ENCODE peak calls at places on chromosomes 13 and 19, in nine cellular contexts. One of them, this sample, is unnamed.

GRCh38 chr13:50989476-50989875 is 79.9 kb downstream of the RNASEH2B start:
- DNase-seq in suprapubic skin: no peak
- DNase-seq in transverse colon: no peak
- DNase-seq in breast epithelium: no peak
- DNase-seq in HCT116: no peak
- DNase-seq in stomach: no peak
- DNase-seq in GM12892: no peak
- DNase-seq in K562: peak; percentile 30
- DNase-seq in HepG2: peak; percentile 14
- DNase-seq in this sample: no peak

GRCh38 chr13:52847682-52848432 is 583 bp downstream of the PCDH8 start:
- DNase-seq in suprapubic skin: no peak
- DNase-seq in transverse colon: no peak
- DNase-seq in breast epithelium: no peak
- DNase-seq in HCT116: no peak
- DNase-seq in stomach: no peak
- DNase-seq in GM12892: no peak
- DNase-seq in K562: no peak
- DNase-seq in HepG2: no peak
- DNase-seq in this sample: no peak

GRCh38 chr19:15398501-15399233 is 19.1 kb upstream of the AKAP8 start:
- DNase-seq in suprapubic skin: no peak
- DNase-seq in transverse colon: no peak
- DNase-seq in breast epithelium: no peak
- DNase-seq in HCT116: no peak
- DNase-seq in stomach: no peak
- DNase-seq in GM12892: no peak
- DNase-seq in K562: no peak
- DNase-seq in HepG2: no peak
- DNase-seq in this sample: no peak

GRCh38 chr13:49791214-49791752 is 1.2 kb downstream of the KPNA3 start:
- DNase-seq in suprapubic skin: no peak
- DNase-seq in transverse colon: peak; percentile 26
- DNase-seq in breast epithelium: no peak
- DNase-seq in HCT116: no peak
- DNase-seq in stomach: no peak
- DNase-seq in GM12892: no peak
- DNase-seq in K562: no peak
- DNase-seq in HepG2: peak; percentile 84
- DNase-seq in this sample: peak; percentile 30

GRCh38 chr13:41139296-41139966 is 6.8 kb upstream of the KBTBD6 start:
- DNase-seq in suprapubic skin: no peak
- DNase-seq in transverse colon: no peak
- DNase-seq in breast epithelium: no peak
- DNase-seq in HCT116: no peak
- DNase-seq in stomach: no peak
- DNase-seq in GM12892: no peak
- DNase-seq in K562: no peak
- DNase-seq in HepG2: no peak
- DNase-seq in this sample: no peak

GRCh38 chr19:36488816-36489138 is 584 bp downstream of the ZNF566 start:
- DNase-seq in suprapubic skin: no peak
- DNase-seq in transverse colon: no peak
- DNase-seq in breast epithelium: no peak
- DNase-seq in HCT116: peak; percentile 13
- DNase-seq in stomach: no peak
- DNase-seq in GM12892: peak; percentile 15
- DNase-seq in K562: peak; percentile 56
- DNase-seq in HepG2: peak; percentile 39
- DNase-seq in this sample: no peak

GRCh38 chr13:38166121-38166520 is 183.5 kb upstream of the UFM1 start:
- DNase-seq in suprapubic skin: no peak
- DNase-seq in transverse colon: no peak
- DNase-seq in breast epithelium: no peak
- DNase-seq in HCT116: no peak
- DNase-seq in stomach: no peak
- DNase-seq in GM12892: no peak
- DNase-seq in K562: no peak
- DNase-seq in HepG2: no peak
- DNase-seq in this sample: no peak

GRCh38 chr13:29674532-29674931 is 79.0 kb upstream of the SLC7A1 start:
- DNase-seq in suprapubic skin: no peak
- DNase-seq in transverse colon: no peak
- DNase-seq in breast epithelium: no peak
- DNase-seq in HCT116: no peak
- DNase-seq in stomach: no peak
- DNase-seq in GM12892: no peak
- DNase-seq in K562: no peak
- DNase-seq in HepG2: no peak
- DNase-seq in this sample: no peak

GRCh38 chr19:37361994-37362393 is 8.9 kb upstream of the ZNF527 start:
- DNase-seq in suprapubic skin: no peak
- DNase-seq in transverse colon: no peak
- DNase-seq in breast epithelium: no peak
- DNase-seq in HCT116: no peak
- DNase-seq in stomach: no peak
- DNase-seq in GM12892: no peak
- DNase-seq in K562: no peak
- DNase-seq in HepG2: no peak
- DNase-seq in this sample: no peak

GRCh38 chr19:51552996-51553725 is 17.9 kb upstream of the ZNF175 start:
- DNase-seq in suprapubic skin: no peak
- DNase-seq in transverse colon: peak; percentile 43
- DNase-seq in breast epithelium: peak; percentile 63
- DNase-seq in HCT116: peak; percentile 13
- DNase-seq in stomach: peak; percentile 45
- DNase-seq in GM12892: no peak
- DNase-seq in K562: peak; percentile 85
- DNase-seq in HepG2: peak; percentile 39
- DNase-seq in this sample: peak; percentile 47

GRCh38 chr13:110186221-110186838 is 120.6 kb downstream of the COL4A1 start:
- DNase-seq in suprapubic skin: no peak
- DNase-seq in transverse colon: no peak
- DNase-seq in breast epithelium: no peak
- DNase-seq in HCT116: no peak
- DNase-seq in stomach: no peak
- DNase-seq in GM12892: no peak
- DNase-seq in K562: no peak
- DNase-seq in HepG2: no peak
- DNase-seq in this sample: no peak

GRCh38 chr13:44374348-44374712 is 706 bp downstream of the SERP2 start:
- DNase-seq in suprapubic skin: no peak
- DNase-seq in transverse colon: no peak
- DNase-seq in breast epithelium: no peak
- DNase-seq in HCT116: no peak
- DNase-seq in stomach: no peak
- DNase-seq in GM12892: no peak
- DNase-seq in K562: no peak
- DNase-seq in HepG2: no peak
- DNase-seq in this sample: no peak

GRCh38 chr19:21585491-21585890 is 80.1 kb downstream of the ZNF429 start:
- DNase-seq in suprapubic skin: no peak
- DNase-seq in transverse colon: no peak
- DNase-seq in breast epithelium: no peak
- DNase-seq in HCT116: no peak
- DNase-seq in stomach: peak; percentile 39
- DNase-seq in GM12892: no peak
- DNase-seq in K562: no peak
- DNase-seq in HepG2: no peak
- DNase-seq in this sample: no peak

GRCh38 chr19:4579389-4579788 is 19.9 kb upstream of the SEMA6B start:
- DNase-seq in suprapubic skin: no peak
- DNase-seq in transverse colon: no peak
- DNase-seq in breast epithelium: no peak
- DNase-seq in HCT116: no peak
- DNase-seq in stomach: no peak
- DNase-seq in GM12892: no peak
- DNase-seq in K562: no peak
- DNase-seq in HepG2: no peak
- DNase-seq in this sample: no peak

GRCh38 chr19:40610396-40611064 is 9.4 kb downstream of the LTBP4 start:
- DNase-seq in suprapubic skin: peak; percentile 90
- DNase-seq in transverse colon: peak; percentile 73
- DNase-seq in breast epithelium: peak; percentile 77
- DNase-seq in HCT116: no peak
- DNase-seq in stomach: peak; percentile 77
- DNase-seq in GM12892: no peak
- DNase-seq in K562: no peak
- DNase-seq in HepG2: no peak
- DNase-seq in this sample: no peak

GRCh38 chr19:29017788-29018187 is 195.2 kb downstream of the UQCRFS1 start:
- DNase-seq in suprapubic skin: no peak
- DNase-seq in transverse colon: no peak
- DNase-seq in breast epithelium: no peak
- DNase-seq in HCT116: no peak
- DNase-seq in stomach: no peak
- DNase-seq in GM12892: no peak
- DNase-seq in K562: no peak
- DNase-seq in HepG2: no peak
- DNase-seq in this sample: no peak

GRCh38 chr19:11263726-11264125 is 1.4 kb upstream of the DOCK6 start:
- DNase-seq in suprapubic skin: no peak
- DNase-seq in transverse colon: no peak
- DNase-seq in breast epithelium: no peak
- DNase-seq in HCT116: no peak
- DNase-seq in stomach: no peak
- DNase-seq in GM12892: no peak
- DNase-seq in K562: no peak
- DNase-seq in HepG2: no peak
- DNase-seq in this sample: no peak

GRCh38 chr19:11264452-11265176 is 2.3 kb upstream of the DOCK6 start:
- DNase-seq in suprapubic skin: peak; percentile 70
- DNase-seq in transverse colon: peak; percentile 88
- DNase-seq in breast epithelium: no peak
- DNase-seq in HCT116: no peak
- DNase-seq in stomach: peak; percentile 84
- DNase-seq in GM12892: no peak
- DNase-seq in K562: no peak
- DNase-seq in HepG2: peak; percentile 31
- DNase-seq in this sample: peak; percentile 23

GRCh38 chr19:11265177-11265784 is 3.0 kb upstream of the DOCK6 start:
- DNase-seq in suprapubic skin: no peak
- DNase-seq in transverse colon: no peak
- DNase-seq in breast epithelium: no peak
- DNase-seq in HCT116: no peak
- DNase-seq in stomach: no peak
- DNase-seq in GM12892: no peak
- DNase-seq in K562: peak; percentile 2
- DNase-seq in HepG2: no peak
- DNase-seq in this sample: no peak

GRCh38 chr19:11267316-11268085 is 5.2 kb upstream of the DOCK6 start:
- DNase-seq in suprapubic skin: no peak
- DNase-seq in transverse colon: no peak
- DNase-seq in breast epithelium: no peak
- DNase-seq in HCT116: no peak
- DNase-seq in stomach: no peak
- DNase-seq in GM12892: no peak
- DNase-seq in K562: peak; percentile 15
- DNase-seq in HepG2: no peak
- DNase-seq in this sample: no peak

GRCh38 chr19:11265785-11266236 is 3.5 kb upstream of the DOCK6 start:
- DNase-seq in suprapubic skin: no peak
- DNase-seq in transverse colon: peak; percentile 95
- DNase-seq in breast epithelium: no peak
- DNase-seq in HCT116: peak; percentile 56
- DNase-seq in stomach: peak; percentile 91
- DNase-seq in GM12892: no peak
- DNase-seq in K562: peak; percentile 14
- DNase-seq in HepG2: peak; percentile 93
- DNase-seq in this sample: peak; percentile 66
- TF ChIP-seq POLR2A in suprapubic skin: no peak
- TF ChIP-seq POLR2A in transverse colon: peak; percentile 73
- TF ChIP-seq POLR2A in breast epithelium: no peak
- TF ChIP-seq POLR2A in HCT116: no peak
- TF ChIP-seq POLR2A in stomach: no peak
- TF ChIP-seq POLR2A in GM12892: no peak
- TF ChIP-seq POLR2A in K562: no peak
- TF ChIP-seq POLR2A in HepG2: no peak
- TF ChIP-seq POLR2A in this sample: peak; percentile 43

GRCh38 chr19:1612114-1613086 is 7.1 kb upstream of the UQCR11 start:
- DNase-seq in suprapubic skin: no peak
- DNase-seq in transverse colon: no peak
- DNase-seq in breast epithelium: no peak
- DNase-seq in HCT116: no peak
- DNase-seq in stomach: no peak
- DNase-seq in GM12892: no peak
- DNase-seq in K562: no peak
- DNase-seq in HepG2: no peak
- DNase-seq in this sample: no peak
- TF ChIP-seq POLR2AphosphoS5 in suprapubic skin: no peak
- TF ChIP-seq POLR2AphosphoS5 in transverse colon: no peak
- TF ChIP-seq POLR2AphosphoS5 in breast epithelium: no peak
- TF ChIP-seq POLR2AphosphoS5 in HCT116: no peak
- TF ChIP-seq POLR2AphosphoS5 in stomach: no peak
- TF ChIP-seq POLR2AphosphoS5 in GM12892: peak; percentile 39
- TF ChIP-seq POLR2AphosphoS5 in K562: peak; percentile 22
- TF ChIP-seq POLR2AphosphoS5 in HepG2: no peak
- TF ChIP-seq POLR2AphosphoS5 in this sample: no peak

DNA sequence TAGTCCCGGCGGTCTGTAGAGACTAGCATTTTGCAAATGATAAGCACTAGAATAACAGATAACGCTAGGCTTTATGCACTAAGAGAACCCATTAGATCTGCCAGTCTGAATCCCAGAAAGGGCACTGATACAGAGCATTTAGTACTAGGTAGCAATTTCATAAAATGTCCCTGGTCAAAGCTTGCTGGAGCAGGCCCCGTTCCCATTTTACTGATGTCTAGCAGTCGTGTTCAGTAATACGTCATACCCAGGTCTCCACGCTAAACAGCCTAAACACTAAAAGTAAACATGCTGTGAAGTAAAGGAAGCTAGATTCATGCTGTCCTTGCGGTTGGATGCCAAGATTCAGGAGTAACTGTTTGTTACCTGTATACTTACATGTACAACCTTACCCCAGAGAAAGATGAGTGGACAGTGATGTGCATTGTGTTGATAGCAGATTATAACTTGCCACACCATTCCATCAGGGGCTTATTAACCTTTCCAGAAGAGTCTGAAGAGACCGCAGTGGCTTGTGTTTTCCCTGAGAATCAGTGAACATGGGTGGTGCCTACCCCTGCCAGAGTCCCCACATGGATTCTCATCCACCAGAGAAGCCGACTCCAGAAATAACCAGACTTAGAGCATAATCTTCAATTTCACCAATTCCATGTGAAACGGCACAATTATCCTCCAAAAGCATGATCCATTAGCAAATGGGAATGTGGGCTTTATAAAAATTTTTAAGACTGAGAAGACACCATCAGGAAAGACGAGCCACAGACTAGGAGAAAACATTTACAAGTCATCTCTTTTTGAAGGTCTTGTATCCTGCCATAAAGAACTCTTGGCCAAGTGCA is 3.4 kb upstream of the RPS11 start:
- DNase-seq in suprapubic skin: no peak
- DNase-seq in transverse colon: no peak
- DNase-seq in breast epithelium: no peak
- DNase-seq in HCT116: no peak
- DNase-seq in stomach: no peak
- DNase-seq in GM12892: no peak
- DNase-seq in K562: peak; percentile 26
- DNase-seq in HepG2: peak; percentile 54
- DNase-seq in this sample: no peak
- TF ChIP-seq POLR2A in suprapubic skin: no peak
- TF ChIP-seq POLR2A in transverse colon: no peak
- TF ChIP-seq POLR2A in breast epithelium: no peak
- TF ChIP-seq POLR2A in HCT116: peak; percentile 83
- TF ChIP-seq POLR2A in stomach: no peak
- TF ChIP-seq POLR2A in GM12892: peak; percentile 96
- TF ChIP-seq POLR2A in K562: peak; percentile 97
- TF ChIP-seq POLR2A in HepG2: peak; percentile 91
- TF ChIP-seq POLR2A in this sample: no peak

GRCh38 chr19:50328257-50329145 is 676 bp downstream of the KCNC3 start:
- DNase-seq in suprapubic skin: no peak
- DNase-seq in transverse colon: no peak
- DNase-seq in breast epithelium: no peak
- DNase-seq in HCT116: no peak
- DNase-seq in stomach: no peak
- DNase-seq in GM12892: peak; percentile 51
- DNase-seq in K562: peak; percentile 39
- DNase-seq in HepG2: no peak
- DNase-seq in this sample: no peak
- TF ChIP-seq POLR2AphosphoS5 in suprapubic skin: no peak
- TF ChIP-seq POLR2AphosphoS5 in transverse colon: no peak
- TF ChIP-seq POLR2AphosphoS5 in breast epithelium: no peak
- TF ChIP-seq POLR2AphosphoS5 in HCT116: peak; percentile 51
- TF ChIP-seq POLR2AphosphoS5 in stomach: no peak
- TF ChIP-seq POLR2AphosphoS5 in GM12892: no peak
- TF ChIP-seq POLR2AphosphoS5 in K562: no peak
- TF ChIP-seq POLR2AphosphoS5 in HepG2: no peak
- TF ChIP-seq POLR2AphosphoS5 in this sample: no peak

This sample was measured in prostate gland.